ENCODE peak calls at places on chromosomes 6 and 20, in four cellular contexts. N is aorta; A is substantia nigra; T is activated CD4-positive, alpha-beta T cell treated with anti-CD3 and anti-CD28 coated beads, Interleukin-2, amount 50 U/mL, for 1 hour. P is an unnamed sample.

GRCh38 chr20:1536893-1537730 is 20.4 kb downstream of the SIRPD start:
- DNase-seq in A (no peak), N (no peak), T (no peak), P (no peak)

GRCh38 chr20:21191839-21192238 is 66.0 kb downstream of the KIZ start:
- DNase-seq in A (no peak), N (no peak), T (no peak), P (no peak)

GRCh38 chr20:3477861-3478544 is 7.2 kb downstream of the ATRN start:
- DNase-seq in A (no peak), N (no peak), T (no peak), P (no peak)

GRCh38 chr20:8757146-8757545 is 311.7 kb upstream of the PLCB4 start:
- DNase-seq in N (no peak), T (no peak), A (no peak), P (peak)

GRCh38 chr6:31663087-31663960 is 1.5 kb downstream of the GPANK1 start:
- DNase-seq in N (no peak), A (no peak), T (no peak), P (no peak)

GRCh38 chr6:75101896-75102680 is 103.8 kb downstream of the COL12A1 start:
- DNase-seq in A (no peak), N (no peak), T (no peak), P (no peak)

GRCh38 chr6:15375638-15376290 is 129.9 kb downstream of the JARID2 start:
- DNase-seq in N (no peak), T (no peak), A (no peak), P (no peak)

GRCh38 chr6:117233146-117233545 is 32.2 kb upstream of the VGLL2 start:
- DNase-seq in T (no peak), N (no peak), A (no peak), P (no peak)

GRCh38 chr6:140105857-140106256 is 731.4 kb upstream of the CITED2 start:
- DNase-seq in T (no peak), A (no peak), N (no peak), P (peak)

GRCh38 chr6:162251257-162251656 is 476.3 kb downstream of the PRKN start:
- DNase-seq in T (no peak), A (no peak), N (no peak), P (peak)

GRCh38 chr6:50361641-50362331 is 312.1 kb upstream of the DEFB112 start:
- DNase-seq in N (no peak), T (no peak), A (no peak), P (no peak)

GRCh38 chr6:111812080-111813038 is 60.9 kb downstream of the FYN start:
- DNase-seq in A (no peak), N (no peak), T (no peak), P (peak)

GRCh38 chr20:56433880-56434255 is 21.8 kb downstream of the CASS4 start:
- DNase-seq in N (no peak), A (no peak), T (no peak), P (no peak)

GRCh38 chr6:17354700-17355403 is 38.5 kb upstream of the CAP2 start:
- DNase-seq in N (no peak), A (no peak), T (no peak), P (no peak)

GRCh38 chr6:34238507-34239239 is 2.0 kb downstream of the HMGA1 start:
- DNase-seq in N (peak), T (no peak), A (no peak), P (peak)

GRCh38 chr6:170107606-170108222 is 183.2 kb downstream of the DLL1 start:
- DNase-seq in T (no peak), A (no peak), N (peak), P (no peak)

GRCh38 chr6:167399599-167399998 is 74.7 kb downstream of the TTLL2 start:
- DNase-seq in T (no peak), A (no peak), N (no peak), P (no peak)

GRCh38 chr6:163554663-163555062 is 140.1 kb downstream of the QKI start:
- DNase-seq in T (peak), A (no peak), N (peak), P (peak)

GRCh38 chr20:62941792-62942191 is 3.8 kb downstream of the GID8 start:
- DNase-seq in A (no peak), N (no peak), T (no peak), P (no peak)

GRCh38 chr6:12030993-12031550 is 19.0 kb downstream of the HIVEP1 start:
- DNase-seq in N (no peak), A (no peak), T (no peak), P (no peak)

GRCh38 chr6:36350681-36351091 is 14.0 kb upstream of the BNIP5 start:
- DNase-seq in T (no peak), A (no peak), N (peak), P (peak)

GRCh38 chr6:45420909-45421699 is 43.4 kb upstream of the SUPT3H start:
- DNase-seq in N (no peak), T (no peak), A (no peak), P (no peak)

GRCh38 chr6:139449611-139450000 is 75.2 kb upstream of the CITED2 start:
- DNase-seq in A (no peak), N (no peak), T (no peak), P (no peak)

GRCh38 chr20:54726687-54727086 is 251.3 kb downstream of the DOK5 start:
- DNase-seq in A (no peak), N (no peak), T (no peak), P (no peak)

GRCh38 chr6:28207244-28208179 is 17.6 kb upstream of the ZSCAN9 start:
- DNase-seq in A (no peak), N (no peak), T (no peak), P (peak)

GRCh38 chr20:6277661-6278060 is 154.8 kb upstream of the FERMT1 start:
- DNase-seq in A (no peak), T (no peak), N (no peak), P (peak)

GRCh38 chr6:29547573-29547972 is 12.0 kb downstream of the UBD start:
- DNase-seq in A (no peak), T (no peak), N (no peak), P (no peak)

GRCh38 chr6:10410214-10410873 is 4.5 kb downstream of the TFAP2A start:
- DNase-seq in A (no peak), T (no peak), N (no peak), P (peak)

GRCh38 chr20:16801919-16802651 is 53.9 kb downstream of the OTOR start:
- DNase-seq in A (peak), N (peak), T (peak), P (peak)